ENCODE peak calls at places on chromosomes 13 and 19, in six cellular contexts. G is thoracic aorta, I is transverse colon, S is body of pancreas, F is cardiac fibroblast, V is hepatocyte. X is an unnamed sample.

GRCh38 chr19:56110515-56111448 is 10.3 kb downstream of the ZNF787 start:
- DNase-seq in I (peak), S (peak), G (no peak), F (peak), V (peak), X (no peak)

GRCh38 chr13:47598340-47598911 is 402.6 kb downstream of the SUCLA2 start:
- DNase-seq in V (no peak), F (peak), I (no peak), S (no peak), G (no peak), X (no peak)

GRCh38 chr13:43742911-43743310 is 43.9 kb downstream of the ENOX1 start:
- DNase-seq in F (no peak), V (no peak), G (no peak), I (no peak), S (no peak), X (no peak)

GRCh38 chr19:54136086-54136863 is 1.3 kb upstream of the CNOT3 start:
- DNase-seq in G (no peak), S (no peak), V (peak), F (peak), I (no peak), X (no peak)

GRCh38 chr13:46389457-46389856 is 2.4 kb upstream of the RUBCNL start:
- DNase-seq in V (no peak), F (no peak), S (no peak), I (no peak), G (no peak), X (no peak)

GRCh38 chr19:14350302-14350701 is 30.9 kb upstream of the ADGRE5 start:
- DNase-seq in F (no peak), I (no peak), S (no peak), G (no peak), V (no peak), X (no peak)

GRCh38 chr13:85368686-85369085 is 430.5 kb downstream of the SLITRK6 start:
- DNase-seq in G (no peak), I (no peak), F (no peak), V (no peak), S (no peak), X (no peak)

GRCh38 chr19:41426952-41427646 is at the start of gene B3GNT8:
- DNase-seq in V (peak), I (peak), S (peak), G (peak), F (peak), X (peak)

GRCh38 chr19:43425567-43426392 is 11.1 kb downstream of the TEX101 start:
- DNase-seq in I (peak), V (peak), S (peak), F (peak), G (no peak), X (no peak)

GRCh38 chr13:112974125-112974524 is 5.1 kb downstream of the MCF2L start:
- DNase-seq in F (no peak), I (no peak), S (no peak), V (no peak), G (no peak), X (peak)

GRCh38 chr13:28492527-28493367 is 2.2 kb downstream of the FLT1 start:
- DNase-seq in I (no peak), G (no peak), V (no peak), F (no peak), S (no peak), X (no peak)

GRCh38 chr13:64782459-64782858 is 2447.7 kb downstream of the PCDH9 start:
- DNase-seq in F (no peak), S (no peak), I (no peak), G (no peak), V (no peak), X (no peak)

GRCh38 chr19:369256-369655 is 24.7 kb upstream of the MIER2 start:
- DNase-seq in F (no peak), S (no peak), I (no peak), V (no peak), G (no peak), X (peak)

GRCh38 chr13:39364797-39365468 is 238.1 kb downstream of the LHFPL6 start:
- DNase-seq in I (no peak), V (peak), S (no peak), G (no peak), F (no peak), X (no peak)

GRCh38 chr19:49488863-49489537 is 1.6 kb downstream of the RPL13A start:
- DNase-seq in V (no peak), F (no peak), G (no peak), S (no peak), I (no peak), X (no peak)

GRCh38 chr13:105474983-105475382 is 1060.5 kb downstream of the EFNB2 start:
- DNase-seq in V (no peak), I (no peak), G (no peak), F (no peak), S (no peak), X (no peak)

GRCh38 chr13:91776650-91777193 is 378.3 kb downstream of the GPC5 start:
- DNase-seq in V (no peak), G (no peak), F (no peak), I (no peak), S (no peak), X (no peak)

GRCh38 chr13:91771229-91771628 is 372.8 kb downstream of the GPC5 start:
- DNase-seq in I (no peak), V (no peak), S (no peak), F (no peak), G (no peak), X (no peak)

GRCh38 chr13:91778123-91778522 is 379.7 kb downstream of the GPC5 start:
- DNase-seq in V (no peak), S (no peak), I (no peak), G (no peak), F (no peak), X (no peak)

GRCh38 chr13:91768746-91769145 is 370.3 kb downstream of the GPC5 start:
- DNase-seq in I (no peak), G (no peak), F (no peak), V (no peak), S (no peak), X (no peak)

GRCh38 chr13:91774397-91774796 is 376.0 kb downstream of the GPC5 start:
- DNase-seq in V (no peak), G (no peak), F (no peak), S (no peak), I (no peak), X (no peak)
- H3K4me3 ChIP-seq in V (no peak), G (no peak), F (no peak), S (no peak), I (no peak), X (no peak)

DNA sequence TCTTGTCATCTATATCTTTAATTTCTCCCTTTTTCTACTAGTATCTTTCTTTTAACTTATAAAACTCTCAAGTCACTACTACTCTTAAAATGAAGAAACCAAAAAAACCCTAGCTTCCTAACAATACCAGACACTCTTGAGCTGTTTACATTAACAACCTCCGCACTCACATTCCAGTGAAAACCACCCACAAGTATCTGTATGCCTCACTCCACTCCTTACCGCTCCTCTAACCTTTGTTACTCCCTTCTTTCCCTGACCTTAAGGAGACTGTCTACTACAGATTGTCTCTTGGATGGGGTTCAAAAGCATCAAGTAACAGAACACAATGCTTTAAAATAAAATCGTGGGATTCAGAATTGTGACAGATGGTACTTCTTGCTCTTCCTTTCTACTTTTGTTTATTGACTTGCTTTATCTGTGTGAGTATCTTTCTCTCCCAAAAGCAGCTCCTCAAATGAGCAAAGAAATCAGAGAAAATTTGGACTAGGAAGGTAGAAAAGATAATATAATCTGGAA is 110.0 kb upstream of the FBXL3 start:
- DNase-seq in F (peak), I (no peak), V (no peak), S (no peak), G (no peak), X (no peak)
- H3K4me3 ChIP-seq in F (no peak), I (no peak), V (no peak), S (no peak), G (no peak), X (no peak)

GRCh38 chr13:20191311-20191901 is 1.3 kb downstream of the GJB2 start:
- DNase-seq in S (peak), V (no peak), I (peak), G (no peak), F (no peak), X (no peak)
- H3K4me3 ChIP-seq in S (no peak), V (no peak), I (peak), G (peak), F (no peak), X (peak)

GRCh38 chr19:45574526-45574925 is 10.1 kb downstream of the OPA3 start:
- DNase-seq in V (no peak), S (no peak), F (no peak), G (no peak), I (no peak), X (no peak)
- H3K4me3 ChIP-seq in V (no peak), S (no peak), F (no peak), G (no peak), I (no peak), X (no peak)

GRCh38 chr19:10421981-10422461 is 1.7 kb downstream of the PDE4A start:
- DNase-seq in I (no peak), G (no peak), F (no peak), S (no peak), V (peak), X (no peak)

GRCh38 chr19:10419646-10420443 is 493 bp upstream of the PDE4A start:
- DNase-seq in V (peak), G (no peak), S (no peak), I (no peak), F (peak), X (no peak)

GRCh38 chr19:10420444-10421239 is at the start of gene PDE4A:
- DNase-seq in F (peak), S (no peak), V (peak), I (no peak), G (no peak), X (no peak)

GRCh38 chr19:10422846-10423245 is 2.5 kb downstream of the PDE4A start:
- DNase-seq in F (no peak), V (no peak), I (no peak), S (no peak), G (no peak), X (no peak)

DNA sequence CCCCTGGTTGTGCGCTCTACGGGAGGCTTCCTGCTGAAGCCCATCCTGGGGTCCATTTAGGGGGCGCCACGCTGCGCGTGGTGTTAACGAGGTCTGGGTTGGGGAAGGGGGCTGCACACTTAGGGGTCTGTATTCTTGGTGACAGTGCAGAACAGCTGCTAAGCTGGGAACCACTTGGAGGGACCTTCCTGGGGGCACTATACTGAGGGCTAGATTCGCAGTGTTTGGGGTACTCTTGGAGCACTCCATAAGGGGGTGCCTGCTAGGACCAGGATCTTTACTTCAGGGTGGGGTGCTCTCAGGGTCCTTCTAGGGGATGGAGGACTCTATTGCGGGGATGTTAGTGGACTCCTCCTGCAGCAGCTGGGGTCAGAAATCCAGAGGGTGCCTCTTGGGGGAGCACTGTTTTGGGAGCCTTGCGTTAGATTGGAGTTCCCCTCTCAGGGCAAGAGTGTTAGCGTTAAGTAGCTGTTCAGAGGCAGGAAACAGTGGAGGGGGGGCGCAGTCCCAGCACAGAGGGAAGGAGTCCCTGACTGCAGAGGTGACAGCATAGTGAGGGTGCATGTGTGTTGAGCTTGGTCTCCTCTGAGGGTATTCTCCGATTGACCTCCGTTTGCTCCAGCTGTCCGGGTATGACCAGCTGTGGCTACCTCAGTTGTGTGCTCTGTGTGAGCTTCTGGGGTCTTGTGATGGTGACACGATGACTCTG is 1.1 kb downstream of the PDE4A start:
- DNase-seq in G (no peak), V (no peak), F (no peak), S (no peak), I (no peak), X (no peak)
- H3K4me3 ChIP-seq in G (no peak), V (no peak), F (no peak), S (no peak), I (no peak), X (no peak)

DNA sequence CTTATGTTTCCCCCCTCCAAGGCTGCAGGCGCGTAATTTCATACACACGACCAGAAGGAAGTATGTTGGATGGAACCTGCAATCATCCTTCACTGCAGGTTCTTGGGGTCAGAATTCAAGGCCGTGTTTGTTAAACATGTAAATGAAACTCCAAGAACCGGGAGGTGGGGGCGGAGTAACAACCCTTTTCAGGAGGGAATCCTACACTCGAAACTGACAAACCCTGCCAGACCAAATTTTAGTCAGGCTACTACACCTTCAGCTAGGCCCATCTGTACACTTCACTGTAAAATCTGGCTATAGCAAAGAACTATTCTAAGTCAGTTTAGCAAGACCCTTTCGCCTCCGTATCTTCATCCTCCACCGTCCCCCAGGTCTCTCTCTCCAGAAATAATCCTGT is 1.2 kb downstream of the ZNF607 start:
- DNase-seq in F (no peak), G (no peak), V (peak), S (no peak), I (no peak), X (no peak)
- H3K4me3 ChIP-seq in F (peak), G (peak), V (peak), S (no peak), I (no peak), X (peak)

GRCh38 chr13:33487575-33488243 is 202.2 kb upstream of the STARD13 start:
- DNase-seq in F (peak), I (no peak), G (no peak), V (peak), S (no peak), X (no peak)
- H3K4me3 ChIP-seq in F (no peak), I (no peak), G (peak), V (no peak), S (no peak), X (no peak)